ENCODE peak calls at places on chromosome 4, in four cellular contexts. I is brain microvascular endothelial cell, P is RWPE1, W is NCI-H2227 treated with DMSO at 0.1 percent for 48 hours. Z is an unnamed sample.

GRCh38 chr4:123017636-123018390 is 95.4 kb upstream of the NUDT6 start:
- DNase-seq in I (peak; percentile 60), P (peak; percentile 15), W (no peak), Z (no peak)

GRCh38 chr4:6355052-6355451 is 85.4 kb downstream of the WFS1 start:
- DNase-seq in I (no peak), P (no peak), W (no peak), Z (no peak)

GRCh38 chr4:85474356-85474755 is 594 bp upstream of the ARHGAP24 start:
- DNase-seq in I (no peak), P (no peak), W (peak; percentile 38), Z (no peak)

GRCh38 chr4:7861440-7861881 is 78.2 kb downstream of the AFAP1 start:
- DNase-seq in I (peak; percentile 87), P (peak; percentile 31), W (no peak), Z (no peak)

GRCh38 chr4:72377491-72378194 is 191.4 kb downstream of the ADAMTS3 start:
- DNase-seq in I (peak; percentile 7), P (no peak), W (no peak), Z (no peak)

GRCh38 chr4:119124314-119124713 is 11.3 kb upstream of the MYOZ2 start:
- DNase-seq in I (no peak), P (no peak), W (no peak), Z (no peak)

GRCh38 chr4:98639523-98639922 is 18.9 kb downstream of the TSPAN5 start:
- DNase-seq in I (no peak), P (no peak), W (no peak), Z (no peak)

GRCh38 chr4:24140892-24141291 is 251.0 kb upstream of the PPARGC1A start:
- DNase-seq in I (no peak), P (no peak), W (no peak), Z (no peak)

GRCh38 chr4:68369474-68369805 is 19.6 kb upstream of the YTHDC1 start:
- DNase-seq in I (no peak), P (peak; percentile 67), W (no peak), Z (no peak)

GRCh38 chr4:145937990-145938611 is 522 bp downstream of the ZNF827 start:
- DNase-seq in I (peak; percentile 22), P (peak; percentile 44), W (peak; percentile 49), Z (peak; percentile 34)

GRCh38 chr4:168519576-168519975 is 22.7 kb downstream of the PALLD start:
- DNase-seq in I (no peak), P (no peak), W (no peak), Z (no peak)

GRCh38 chr4:57370691-57371090 is 260.5 kb upstream of the IGFBP7 start:
- DNase-seq in I (no peak), P (no peak), W (no peak), Z (no peak)

GRCh38 chr4:186485621-186486062 is 69.7 kb downstream of the MTNR1A start:
- DNase-seq in I (no peak), P (no peak), W (no peak), Z (no peak)

GRCh38 chr4:147104768-147105167 is 159.1 kb upstream of the TTC29 start:
- DNase-seq in I (no peak), P (no peak), W (no peak), Z (no peak)

GRCh38 chr4:48016141-48017107 is at the start of the genes CNGA1 and NIPAL1:
- DNase-seq in I (peak; percentile 66), P (peak; percentile 94), W (peak; percentile 15), Z (peak; percentile 70)

GRCh38 chr4:109406337-109406931 is 27.2 kb upstream of the SEC24B start:
- DNase-seq in I (peak; percentile 54), P (peak; percentile 56), W (peak; percentile 47), Z (no peak)

GRCh38 chr4:3307060-3307459 is 14.2 kb downstream of the RGS12 start:
- DNase-seq in I (no peak), P (no peak), W (no peak), Z (no peak)

GRCh38 chr4:29756966-29757365 is 963.2 kb upstream of the PCDH7 start:
- DNase-seq in I (no peak), P (no peak), W (no peak), Z (no peak)

GRCh38 chr4:10334506-10335028 is 122.7 kb downstream of the ZNF518B start:
- DNase-seq in I (no peak), P (no peak), W (no peak), Z (no peak)

GRCh38 chr4:6595897-6596537 is 21.0 kb downstream of the MAN2B2 start:
- DNase-seq in I (no peak), P (peak; percentile 41), W (no peak), Z (no peak)

GRCh38 chr4:128393111-128393704 is 105.6 kb upstream of the PGRMC2 start:
- DNase-seq in I (peak; percentile 12), P (no peak), W (peak; percentile 76), Z (no peak)